ENCODE peak calls at places on chromosome 18, in eight cellular contexts. One of them, this sample, is unnamed. For H3K27me3, the result is how much of the 10 kb centered on the place peaks cover.

GRCh38 chr18:78127041-78127440 is 852.6 kb upstream of the SALL3 start:
- DNase-seq in ovary: no peak
- DNase-seq in IMR-90: no peak
- DNase-seq in lung: no peak
- DNase-seq in colonic mucosa: no peak
- DNase-seq in HCT116: no peak
- DNase-seq in breast epithelium: no peak
- DNase-seq in tibial artery: no peak
- DNase-seq in this sample: no peak

GRCh38 chr18:44823782-44824181 is 143.1 kb downstream of the SETBP1 start:
- DNase-seq in ovary: peak
- DNase-seq in IMR-90: peak
- DNase-seq in lung: no peak
- DNase-seq in colonic mucosa: no peak
- DNase-seq in HCT116: no peak
- DNase-seq in breast epithelium: no peak
- DNase-seq in tibial artery: no peak
- DNase-seq in this sample: no peak

GRCh38 chr18:6992761-6993160 is 124.8 kb downstream of the LAMA1 start:
- DNase-seq in ovary: no peak
- DNase-seq in IMR-90: no peak
- DNase-seq in lung: no peak
- DNase-seq in colonic mucosa: no peak
- DNase-seq in HCT116: no peak
- DNase-seq in breast epithelium: no peak
- DNase-seq in tibial artery: no peak
- DNase-seq in this sample: no peak

GRCh38 chr18:35193313-35193712 is 47.5 kb upstream of the ZNF397 start:
- DNase-seq in ovary: no peak
- DNase-seq in IMR-90: no peak
- DNase-seq in lung: no peak
- DNase-seq in colonic mucosa: no peak
- DNase-seq in HCT116: no peak
- DNase-seq in breast epithelium: no peak
- DNase-seq in tibial artery: no peak
- DNase-seq in this sample: no peak

GRCh38 chr18:77001041-77001440 is 131.5 kb downstream of the MBP start:
- DNase-seq in ovary: no peak
- DNase-seq in IMR-90: no peak
- DNase-seq in lung: no peak
- DNase-seq in colonic mucosa: no peak
- DNase-seq in HCT116: no peak
- DNase-seq in breast epithelium: no peak
- DNase-seq in tibial artery: no peak
- DNase-seq in this sample: no peak

GRCh38 chr18:55419132-55419938 is 168.7 kb downstream of the TCF4 start:
- DNase-seq in ovary: no peak
- DNase-seq in IMR-90: peak
- DNase-seq in lung: no peak
- DNase-seq in colonic mucosa: no peak
- DNase-seq in HCT116: no peak
- DNase-seq in breast epithelium: no peak
- DNase-seq in tibial artery: no peak
- DNase-seq in this sample: no peak

GRCh38 chr18:7824970-7825369 is 257.9 kb downstream of the PTPRM start:
- DNase-seq in ovary: peak
- DNase-seq in IMR-90: no peak
- DNase-seq in lung: no peak
- DNase-seq in colonic mucosa: no peak
- DNase-seq in HCT116: no peak
- DNase-seq in breast epithelium: no peak
- DNase-seq in tibial artery: peak
- DNase-seq in this sample: peak

GRCh38 chr18:3207565-3207964 is 12.2 kb downstream of the MYOM1 start:
- DNase-seq in ovary: no peak
- DNase-seq in IMR-90: peak
- DNase-seq in lung: no peak
- DNase-seq in colonic mucosa: no peak
- DNase-seq in HCT116: peak
- DNase-seq in breast epithelium: no peak
- DNase-seq in tibial artery: no peak
- DNase-seq in this sample: no peak

GRCh38 chr18:27599202-27599829 is 414.2 kb upstream of the CHST9 start:
- DNase-seq in ovary: peak
- DNase-seq in IMR-90: peak
- DNase-seq in lung: no peak
- DNase-seq in colonic mucosa: peak
- DNase-seq in HCT116: peak
- DNase-seq in breast epithelium: no peak
- DNase-seq in tibial artery: peak
- DNase-seq in this sample: peak

GRCh38 chr18:6940451-6940970 is 177.1 kb downstream of the LAMA1 start:
- DNase-seq in ovary: no peak
- DNase-seq in IMR-90: no peak
- DNase-seq in lung: no peak
- DNase-seq in colonic mucosa: no peak
- DNase-seq in HCT116: no peak
- DNase-seq in breast epithelium: no peak
- DNase-seq in tibial artery: no peak
- DNase-seq in this sample: no peak

GRCh38 chr18:678482-679182 is 21.2 kb downstream of the TYMS start:
- DNase-seq in ovary: no peak
- DNase-seq in IMR-90: no peak
- DNase-seq in lung: no peak
- DNase-seq in colonic mucosa: no peak
- DNase-seq in HCT116: no peak
- DNase-seq in breast epithelium: no peak
- DNase-seq in tibial artery: no peak
- DNase-seq in this sample: no peak

GRCh38 chr18:70220628-70221027 is 15.1 kb upstream of the RTTN start:
- DNase-seq in ovary: no peak
- DNase-seq in IMR-90: no peak
- DNase-seq in lung: no peak
- DNase-seq in colonic mucosa: no peak
- DNase-seq in HCT116: no peak
- DNase-seq in breast epithelium: no peak
- DNase-seq in tibial artery: no peak
- DNase-seq in this sample: no peak

GRCh38 chr18:38718365-38718901 is 1152.8 kb upstream of the CELF4 start:
- DNase-seq in ovary: no peak
- DNase-seq in IMR-90: no peak
- DNase-seq in lung: no peak
- DNase-seq in colonic mucosa: no peak
- DNase-seq in HCT116: no peak
- DNase-seq in breast epithelium: no peak
- DNase-seq in tibial artery: no peak
- DNase-seq in this sample: no peak

DNA sequence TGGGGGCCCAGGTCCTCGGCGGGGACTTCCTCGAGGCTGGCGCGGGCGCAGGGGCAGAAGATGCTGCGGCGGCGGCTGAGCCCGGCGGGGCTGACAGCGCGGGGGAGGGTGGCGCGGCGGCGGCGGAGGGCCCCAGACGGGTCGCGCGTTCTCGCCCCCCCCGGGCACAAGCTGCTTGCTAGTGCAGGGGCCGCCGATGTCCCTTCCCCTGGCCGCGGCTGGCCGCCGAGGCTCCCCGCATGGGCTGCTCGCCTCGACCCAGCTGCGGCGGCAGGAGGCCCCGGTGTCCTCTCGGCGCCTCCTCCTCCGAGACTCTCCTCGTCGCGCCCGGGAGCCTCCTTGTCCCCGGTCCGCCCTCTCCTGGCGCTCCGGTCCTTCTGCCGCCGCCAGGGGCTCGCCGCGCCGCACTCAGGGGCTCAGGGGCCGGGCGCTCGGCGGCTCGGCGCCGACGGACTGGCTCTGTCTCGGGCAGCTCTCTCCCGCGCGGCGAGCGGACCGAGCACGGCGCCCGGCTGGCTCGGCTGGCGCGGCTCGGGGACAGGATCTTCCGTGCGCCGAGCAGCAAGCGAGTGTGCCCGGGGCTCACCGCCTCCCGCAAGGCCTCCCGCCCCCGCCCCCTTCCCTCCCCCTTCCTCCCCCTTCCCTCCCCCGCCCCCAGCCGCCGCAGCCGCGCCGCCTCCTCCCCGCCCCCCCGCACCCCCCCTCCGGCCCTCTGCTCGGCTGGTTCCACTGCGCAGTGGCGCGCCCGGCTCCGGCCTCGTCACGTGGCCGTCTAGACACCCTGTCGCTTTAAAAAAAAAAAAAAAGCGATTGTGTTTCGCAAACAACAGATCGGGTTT is 902 bp upstream of the SMAD7 start:
- DNase-seq in ovary: peak
- DNase-seq in IMR-90: peak
- DNase-seq in lung: peak
- DNase-seq in colonic mucosa: peak
- DNase-seq in HCT116: no peak
- DNase-seq in breast epithelium: peak
- DNase-seq in tibial artery: peak
- DNase-seq in this sample: peak
- TF ChIP-seq CTCF in ovary: no peak
- TF ChIP-seq CTCF in IMR-90: peak
- TF ChIP-seq CTCF in lung: no peak
- TF ChIP-seq CTCF in colonic mucosa: no peak
- TF ChIP-seq CTCF in HCT116: no peak
- TF ChIP-seq CTCF in breast epithelium: peak
- TF ChIP-seq CTCF in tibial artery: no peak
- TF ChIP-seq CTCF in this sample: peak

GRCh38 chr18:63096327-63096874 is 223.2 kb downstream of the BCL2 start:
- DNase-seq in ovary: no peak
- DNase-seq in IMR-90: no peak
- DNase-seq in lung: no peak
- DNase-seq in colonic mucosa: no peak
- DNase-seq in HCT116: no peak
- DNase-seq in breast epithelium: no peak
- DNase-seq in tibial artery: no peak
- DNase-seq in this sample: no peak
- H3K27me3 ChIP-seq in ovary: under half
- H3K27me3 ChIP-seq in IMR-90: under half
- H3K27me3 ChIP-seq in lung: under half
- H3K27me3 ChIP-seq in colonic mucosa: under half
- H3K27me3 ChIP-seq in HCT116: under half
- H3K27me3 ChIP-seq in breast epithelium: under half
- H3K27me3 ChIP-seq in tibial artery: under half
- H3K27me3 ChIP-seq in this sample: under half

DNA sequence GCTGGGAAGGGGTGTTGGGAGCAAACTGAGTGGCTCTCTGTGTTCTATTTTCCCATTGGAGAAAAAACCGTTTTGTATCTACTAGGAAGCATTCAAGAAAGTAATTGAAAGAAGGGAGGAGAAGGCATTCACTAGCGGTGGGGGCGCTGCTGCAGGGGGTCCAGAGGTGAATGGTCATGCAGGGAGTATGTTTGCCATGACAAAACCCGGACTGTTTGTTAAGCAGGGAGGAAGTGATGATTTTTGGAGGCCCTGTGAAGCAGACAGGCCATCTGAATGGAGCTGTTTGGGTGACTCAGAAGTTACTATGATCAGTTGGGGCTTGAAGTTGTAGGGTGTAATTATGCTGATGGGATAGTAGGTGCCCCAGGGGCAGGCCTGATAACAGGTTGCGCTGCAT is 7.0 kb downstream of the TAF4B start:
- DNase-seq in ovary: no peak
- DNase-seq in IMR-90: no peak
- DNase-seq in lung: peak
- DNase-seq in colonic mucosa: no peak
- DNase-seq in HCT116: no peak
- DNase-seq in breast epithelium: no peak
- DNase-seq in tibial artery: no peak
- DNase-seq in this sample: no peak
- H3K27ac ChIP-seq in ovary: no peak
- H3K27ac ChIP-seq in IMR-90: no peak
- H3K27ac ChIP-seq in lung: no peak
- H3K27ac ChIP-seq in colonic mucosa: no peak
- H3K27ac ChIP-seq in HCT116: no peak
- H3K27ac ChIP-seq in breast epithelium: no peak
- H3K27ac ChIP-seq in tibial artery: no peak
- H3K27ac ChIP-seq in this sample: no peak

GRCh38 chr18:31687529-31687928 is 3.1 kb upstream of the B4GALT6 start:
- DNase-seq in ovary: no peak
- DNase-seq in IMR-90: no peak
- DNase-seq in lung: no peak
- DNase-seq in colonic mucosa: no peak
- DNase-seq in HCT116: no peak
- DNase-seq in breast epithelium: no peak
- DNase-seq in tibial artery: no peak
- DNase-seq in this sample: no peak
- TF ChIP-seq CTCF in ovary: no peak
- TF ChIP-seq CTCF in IMR-90: peak
- TF ChIP-seq CTCF in lung: no peak
- TF ChIP-seq CTCF in colonic mucosa: no peak
- TF ChIP-seq CTCF in HCT116: no peak
- TF ChIP-seq CTCF in breast epithelium: no peak
- TF ChIP-seq CTCF in tibial artery: no peak
- TF ChIP-seq CTCF in this sample: no peak

GRCh38 chr18:74171910-74172606 is 23.7 kb downstream of the TIMM21 start:
- DNase-seq in ovary: no peak
- DNase-seq in IMR-90: no peak
- DNase-seq in lung: no peak
- DNase-seq in colonic mucosa: no peak
- DNase-seq in HCT116: no peak
- DNase-seq in breast epithelium: no peak
- DNase-seq in tibial artery: no peak
- DNase-seq in this sample: no peak
- H3K27me3 ChIP-seq in ovary: under half
- H3K27me3 ChIP-seq in IMR-90: under half
- H3K27me3 ChIP-seq in lung: under half
- H3K27me3 ChIP-seq in colonic mucosa: under half
- H3K27me3 ChIP-seq in HCT116: under half
- H3K27me3 ChIP-seq in breast epithelium: under half
- H3K27me3 ChIP-seq in tibial artery: under half
- H3K27me3 ChIP-seq in this sample: under half

GRCh38 chr18:49843131-49843530 is 29.8 kb upstream of the ACAA2 start:
- DNase-seq in ovary: no peak
- DNase-seq in IMR-90: no peak
- DNase-seq in lung: peak
- DNase-seq in colonic mucosa: no peak
- DNase-seq in HCT116: no peak
- DNase-seq in breast epithelium: no peak
- DNase-seq in tibial artery: no peak
- DNase-seq in this sample: no peak
- H3K27ac ChIP-seq in ovary: no peak
- H3K27ac ChIP-seq in IMR-90: no peak
- H3K27ac ChIP-seq in lung: no peak
- H3K27ac ChIP-seq in colonic mucosa: no peak
- H3K27ac ChIP-seq in HCT116: no peak
- H3K27ac ChIP-seq in breast epithelium: no peak
- H3K27ac ChIP-seq in tibial artery: no peak
- H3K27ac ChIP-seq in this sample: no peak

This sample was measured in heart left ventricle.